ENCODE peak calls at places on chromosomes 1 and 21, in seven cellular contexts. One of them, this sample, is unnamed.

GRCh38 chr21:37450385-37451044 is 83.9 kb downstream of the DYRK1A start:
- DNase-seq in endothelial cell: no peak
- DNase-seq in cardiac fibroblast: peak
- DNase-seq in neural crest cell: no peak
- DNase-seq in HFF-Myc: no peak
- DNase-seq in mesothelial cell of epicardium: no peak
- DNase-seq in stomach: no peak
- DNase-seq in this sample: no peak

GRCh38 chr21:36156815-36157670 is at the start of gene DOP1B:
- DNase-seq in endothelial cell: no peak
- DNase-seq in cardiac fibroblast: no peak
- DNase-seq in neural crest cell: peak
- DNase-seq in HFF-Myc: no peak
- DNase-seq in mesothelial cell of epicardium: no peak
- DNase-seq in stomach: no peak
- DNase-seq in this sample: peak

GRCh38 chr1:194903524-194903923 is 1704.7 kb downstream of the KCNT2 start:
- DNase-seq in endothelial cell: no peak
- DNase-seq in cardiac fibroblast: no peak
- DNase-seq in neural crest cell: no peak
- DNase-seq in HFF-Myc: no peak
- DNase-seq in mesothelial cell of epicardium: no peak
- DNase-seq in stomach: no peak
- DNase-seq in this sample: no peak

GRCh38 chr1:27351541-27352107 is 9.8 kb downstream of the SYTL1 start:
- DNase-seq in endothelial cell: no peak
- DNase-seq in cardiac fibroblast: no peak
- DNase-seq in neural crest cell: no peak
- DNase-seq in HFF-Myc: no peak
- DNase-seq in mesothelial cell of epicardium: no peak
- DNase-seq in stomach: no peak
- DNase-seq in this sample: no peak

GRCh38 chr1:28509705-28510349 is 4.0 kb downstream of the RCC1 start:
- DNase-seq in endothelial cell: no peak
- DNase-seq in cardiac fibroblast: peak
- DNase-seq in neural crest cell: no peak
- DNase-seq in HFF-Myc: no peak
- DNase-seq in mesothelial cell of epicardium: no peak
- DNase-seq in stomach: no peak
- DNase-seq in this sample: no peak

GRCh38 chr1:44655609-44656008 is 18.7 kb downstream of the TMEM53 start:
- DNase-seq in endothelial cell: peak
- DNase-seq in cardiac fibroblast: peak
- DNase-seq in neural crest cell: peak
- DNase-seq in HFF-Myc: no peak
- DNase-seq in mesothelial cell of epicardium: no peak
- DNase-seq in stomach: no peak
- DNase-seq in this sample: peak

GRCh38 chr1:40414331-40414730 is 35.9 kb upstream of the ZFP69B start:
- DNase-seq in endothelial cell: no peak
- DNase-seq in cardiac fibroblast: no peak
- DNase-seq in neural crest cell: no peak
- DNase-seq in HFF-Myc: no peak
- DNase-seq in mesothelial cell of epicardium: no peak
- DNase-seq in stomach: no peak
- DNase-seq in this sample: no peak

GRCh38 chr1:197471248-197472035 is 203.4 kb downstream of the CRB1 start:
- DNase-seq in endothelial cell: no peak
- DNase-seq in cardiac fibroblast: peak
- DNase-seq in neural crest cell: no peak
- DNase-seq in HFF-Myc: no peak
- DNase-seq in mesothelial cell of epicardium: no peak
- DNase-seq in stomach: no peak
- DNase-seq in this sample: no peak

GRCh38 chr1:200079576-200079975 is 52.1 kb downstream of the NR5A2 start:
- DNase-seq in endothelial cell: no peak
- DNase-seq in cardiac fibroblast: no peak
- DNase-seq in neural crest cell: no peak
- DNase-seq in HFF-Myc: no peak
- DNase-seq in mesothelial cell of epicardium: no peak
- DNase-seq in stomach: no peak
- DNase-seq in this sample: no peak

GRCh38 chr1:234782821-234783220 is 172.8 kb upstream of the IRF2BP2 start:
- DNase-seq in endothelial cell: no peak
- DNase-seq in cardiac fibroblast: no peak
- DNase-seq in neural crest cell: no peak
- DNase-seq in HFF-Myc: no peak
- DNase-seq in mesothelial cell of epicardium: no peak
- DNase-seq in stomach: no peak
- DNase-seq in this sample: no peak

GRCh38 chr1:233647083-233647482 is 33.2 kb downstream of the KCNK1 start:
- DNase-seq in endothelial cell: no peak
- DNase-seq in cardiac fibroblast: peak
- DNase-seq in neural crest cell: no peak
- DNase-seq in HFF-Myc: peak
- DNase-seq in mesothelial cell of epicardium: no peak
- DNase-seq in stomach: no peak
- DNase-seq in this sample: no peak

GRCh38 chr1:17012775-17013501 is 1.2 kb upstream of the ATP13A2 start:
- DNase-seq in endothelial cell: no peak
- DNase-seq in cardiac fibroblast: peak
- DNase-seq in neural crest cell: no peak
- DNase-seq in HFF-Myc: no peak
- DNase-seq in mesothelial cell of epicardium: no peak
- DNase-seq in stomach: no peak
- DNase-seq in this sample: no peak

GRCh38 chr1:13807213-13807612 is 107.2 kb downstream of the PRDM2 start:
- DNase-seq in endothelial cell: peak
- DNase-seq in cardiac fibroblast: peak
- DNase-seq in neural crest cell: peak
- DNase-seq in HFF-Myc: no peak
- DNase-seq in mesothelial cell of epicardium: no peak
- DNase-seq in stomach: peak
- DNase-seq in this sample: peak

GRCh38 chr1:156970017-156970416 is 49.6 kb downstream of the LRRC71 start:
- DNase-seq in endothelial cell: no peak
- DNase-seq in cardiac fibroblast: peak
- DNase-seq in neural crest cell: no peak
- DNase-seq in HFF-Myc: no peak
- DNase-seq in mesothelial cell of epicardium: no peak
- DNase-seq in stomach: no peak
- DNase-seq in this sample: no peak
- TF ChIP-seq CTCF in endothelial cell: peak
- TF ChIP-seq CTCF in cardiac fibroblast: peak
- TF ChIP-seq CTCF in neural crest cell: peak
- TF ChIP-seq CTCF in HFF-Myc: no peak
- TF ChIP-seq CTCF in mesothelial cell of epicardium: no peak
- TF ChIP-seq CTCF in stomach: no peak
- TF ChIP-seq CTCF in this sample: peak

GRCh38 chr1:155759966-155760630 is 71.2 kb downstream of the DAP3 start:
- DNase-seq in endothelial cell: no peak
- DNase-seq in cardiac fibroblast: no peak
- DNase-seq in neural crest cell: no peak
- DNase-seq in HFF-Myc: no peak
- DNase-seq in mesothelial cell of epicardium: no peak
- DNase-seq in stomach: no peak
- DNase-seq in this sample: no peak

GRCh38 chr1:155760751-155761475 is 72.0 kb downstream of the DAP3 start:
- DNase-seq in endothelial cell: no peak
- DNase-seq in cardiac fibroblast: no peak
- DNase-seq in neural crest cell: no peak
- DNase-seq in HFF-Myc: no peak
- DNase-seq in mesothelial cell of epicardium: no peak
- DNase-seq in stomach: no peak
- DNase-seq in this sample: no peak

DNA sequence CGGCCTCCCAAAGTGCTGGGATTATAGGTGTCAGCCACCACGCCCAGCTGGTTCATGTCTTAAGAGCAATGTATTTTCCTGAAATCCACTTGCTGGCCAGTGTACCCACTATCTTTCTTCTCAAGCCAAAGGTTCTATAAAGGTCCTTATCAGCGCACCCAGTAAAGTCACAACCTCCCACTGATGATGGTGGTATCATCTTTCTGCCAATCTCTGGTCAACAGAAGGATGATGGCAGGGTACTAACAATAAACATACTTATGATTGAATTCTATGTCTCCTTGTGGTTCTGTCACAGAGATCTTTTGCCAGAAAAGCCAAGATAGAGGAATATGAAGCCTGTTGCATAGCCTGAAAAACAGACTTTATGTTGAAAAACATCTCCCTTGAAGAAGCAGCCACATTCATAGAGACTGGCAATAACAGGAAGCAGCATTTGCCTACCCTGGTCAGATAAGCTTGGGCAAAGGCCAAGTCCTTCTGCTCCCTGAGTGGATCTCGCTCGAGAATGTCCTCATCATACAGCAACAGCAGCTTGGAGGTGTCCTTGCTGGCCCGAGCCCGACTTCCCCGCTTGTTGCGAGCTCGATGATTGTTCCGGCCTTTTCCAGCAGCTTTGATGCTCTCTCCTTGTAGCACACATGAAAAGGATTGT is 73.0 kb downstream of the DAP3 start:
- DNase-seq in endothelial cell: no peak
- DNase-seq in cardiac fibroblast: peak
- DNase-seq in neural crest cell: no peak
- DNase-seq in HFF-Myc: no peak
- DNase-seq in mesothelial cell of epicardium: no peak
- DNase-seq in stomach: no peak
- DNase-seq in this sample: no peak
- TF ChIP-seq CTCF in endothelial cell: no peak
- TF ChIP-seq CTCF in cardiac fibroblast: no peak
- TF ChIP-seq CTCF in neural crest cell: no peak
- TF ChIP-seq CTCF in HFF-Myc: no peak
- TF ChIP-seq CTCF in mesothelial cell of epicardium: no peak
- TF ChIP-seq CTCF in stomach: no peak
- TF ChIP-seq CTCF in this sample: no peak

GRCh38 chr1:10001016-10001665 is 4.1 kb downstream of the RBP7 start:
- DNase-seq in endothelial cell: no peak
- DNase-seq in cardiac fibroblast: peak
- DNase-seq in neural crest cell: no peak
- DNase-seq in HFF-Myc: no peak
- DNase-seq in mesothelial cell of epicardium: no peak
- DNase-seq in stomach: no peak
- DNase-seq in this sample: no peak
- TF ChIP-seq CTCF in endothelial cell: no peak
- TF ChIP-seq CTCF in cardiac fibroblast: no peak
- TF ChIP-seq CTCF in neural crest cell: no peak
- TF ChIP-seq CTCF in HFF-Myc: no peak
- TF ChIP-seq CTCF in mesothelial cell of epicardium: no peak
- TF ChIP-seq CTCF in stomach: no peak
- TF ChIP-seq CTCF in this sample: no peak

GRCh38 chr1:47569681-47570470 is 132.0 kb downstream of the FOXD2 start:
- DNase-seq in endothelial cell: peak
- DNase-seq in cardiac fibroblast: peak
- DNase-seq in neural crest cell: no peak
- DNase-seq in HFF-Myc: peak
- DNase-seq in mesothelial cell of epicardium: no peak
- DNase-seq in stomach: peak
- DNase-seq in this sample: no peak
- TF ChIP-seq CTCF in endothelial cell: no peak
- TF ChIP-seq CTCF in cardiac fibroblast: peak
- TF ChIP-seq CTCF in neural crest cell: peak
- TF ChIP-seq CTCF in HFF-Myc: peak
- TF ChIP-seq CTCF in mesothelial cell of epicardium: no peak
- TF ChIP-seq CTCF in stomach: peak
- TF ChIP-seq CTCF in this sample: no peak

GRCh38 chr1:103788377-103788776 is 38.7 kb downstream of the AMY1C start:
- DNase-seq in endothelial cell: no peak
- DNase-seq in cardiac fibroblast: no peak
- DNase-seq in neural crest cell: no peak
- DNase-seq in HFF-Myc: no peak
- DNase-seq in mesothelial cell of epicardium: no peak
- DNase-seq in stomach: no peak
- DNase-seq in this sample: no peak
- TF ChIP-seq CTCF in endothelial cell: peak
- TF ChIP-seq CTCF in cardiac fibroblast: no peak
- TF ChIP-seq CTCF in neural crest cell: peak
- TF ChIP-seq CTCF in HFF-Myc: no peak
- TF ChIP-seq CTCF in mesothelial cell of epicardium: no peak
- TF ChIP-seq CTCF in stomach: no peak
- TF ChIP-seq CTCF in this sample: no peak

DNA sequence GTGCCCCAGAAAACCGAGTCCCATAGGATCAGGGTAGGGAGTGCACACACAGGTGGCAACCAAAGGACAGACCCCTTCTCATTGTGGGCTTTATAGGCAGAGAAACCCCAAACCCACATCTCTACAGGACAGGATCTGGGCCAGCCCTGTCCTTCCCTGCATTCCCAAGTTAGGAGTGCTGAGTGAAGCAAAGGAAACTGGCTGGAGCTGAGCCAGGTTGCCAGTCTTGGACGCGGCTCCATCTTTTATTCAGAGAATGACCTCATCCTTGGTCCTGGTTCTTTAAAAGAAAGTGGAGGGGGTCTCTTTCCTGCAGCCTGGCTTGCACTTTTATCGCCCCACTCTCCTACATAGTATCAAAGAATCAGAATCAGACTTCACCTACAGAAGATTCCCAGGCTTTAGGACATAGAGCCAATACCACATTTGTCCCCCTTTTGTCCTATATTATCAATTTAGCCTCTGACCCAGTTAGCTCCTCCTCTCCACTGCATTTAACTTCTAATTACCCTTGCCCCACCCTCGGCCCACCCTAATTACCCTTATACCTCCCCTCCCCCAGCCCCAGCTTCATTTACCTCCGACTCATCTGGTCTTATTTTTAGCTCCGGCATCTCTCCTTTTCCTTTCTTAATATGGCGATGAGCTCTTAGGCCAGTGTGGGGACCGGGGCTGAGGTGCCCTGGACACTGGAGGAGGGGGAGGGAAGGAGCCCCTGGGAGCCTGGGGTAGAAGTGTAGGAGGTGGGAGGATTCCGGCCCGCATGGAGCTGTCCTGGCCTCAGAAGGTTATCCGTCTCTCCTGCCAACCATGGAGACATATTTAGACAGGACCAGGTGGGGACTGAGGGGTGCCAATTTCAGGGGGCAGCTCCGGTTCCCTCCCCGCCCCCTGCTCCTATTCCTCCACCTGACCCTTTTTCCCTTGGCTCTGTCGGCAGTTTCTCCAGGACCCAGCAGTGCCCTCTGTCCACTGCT is at the start of gene CASQ1:
- DNase-seq in endothelial cell: no peak
- DNase-seq in cardiac fibroblast: peak
- DNase-seq in neural crest cell: no peak
- DNase-seq in HFF-Myc: no peak
- DNase-seq in mesothelial cell of epicardium: no peak
- DNase-seq in stomach: peak
- DNase-seq in this sample: no peak
- TF ChIP-seq CTCF in endothelial cell: no peak
- TF ChIP-seq CTCF in cardiac fibroblast: no peak
- TF ChIP-seq CTCF in neural crest cell: no peak
- TF ChIP-seq CTCF in HFF-Myc: no peak
- TF ChIP-seq CTCF in mesothelial cell of epicardium: no peak
- TF ChIP-seq CTCF in stomach: no peak
- TF ChIP-seq CTCF in this sample: no peak

DNA sequence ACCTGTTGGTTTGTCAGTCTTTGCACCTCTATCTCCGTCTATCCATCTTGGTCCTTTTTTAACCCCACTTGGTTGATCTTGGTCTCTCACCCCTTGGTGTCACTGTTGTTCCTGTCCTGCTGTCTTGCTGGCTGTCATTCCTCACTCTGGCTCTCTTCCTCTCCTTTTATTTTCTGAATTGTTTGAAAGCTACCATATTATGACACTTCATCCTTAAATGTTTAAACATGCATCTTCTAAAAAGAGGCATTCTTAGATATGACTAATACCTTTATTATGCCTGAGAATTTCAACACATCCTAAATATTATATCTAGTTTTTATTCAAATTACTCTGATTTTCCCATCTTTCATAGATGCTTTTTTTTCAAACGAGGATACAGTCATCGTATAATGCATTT is 37.0 kb downstream of the BACH1 start:
- DNase-seq in endothelial cell: no peak
- DNase-seq in cardiac fibroblast: peak
- DNase-seq in neural crest cell: no peak
- DNase-seq in HFF-Myc: no peak
- DNase-seq in mesothelial cell of epicardium: no peak
- DNase-seq in stomach: no peak
- DNase-seq in this sample: no peak
- TF ChIP-seq CTCF in endothelial cell: no peak
- TF ChIP-seq CTCF in cardiac fibroblast: no peak
- TF ChIP-seq CTCF in neural crest cell: no peak
- TF ChIP-seq CTCF in HFF-Myc: no peak
- TF ChIP-seq CTCF in mesothelial cell of epicardium: no peak
- TF ChIP-seq CTCF in stomach: no peak
- TF ChIP-seq CTCF in this sample: no peak